ENCODE peak calls at places on chromosomes 3 and 15, in ten cellular contexts. C is activated T-cell treated with anti-CD3 and anti-CD28 coated beads, Interleukin-2, amount 50 U/mL, for 72 hours; N is GM13977; R is fibroblast of mammary gland; S is AG08396; A is memory B cell; G is colonic mucosa; V is astrocyte of the spinal cord; J is GM10248; T is transverse colon. F is an unnamed sample.

GRCh38 chr3:187747506-187747905 is 2.2 kb upstream of the BCL6 start:
- DNase-seq in J (no peak), G (no peak), R (no peak), V (no peak), C (no peak), A (no peak), T (no peak), S (no peak), N (no peak), F (no peak)

GRCh38 chr15:64854526-64854925 is 12.8 kb downstream of the PLEKHO2 start:
- DNase-seq in R (no peak), G (no peak), T (no peak), N (no peak), S (no peak), C (no peak), J (no peak), V (no peak), A (no peak), F (no peak)

GRCh38 chr3:207973-208372 is 11.4 kb downstream of the CHL1 start:
- DNase-seq in S (no peak), V (no peak), R (no peak), G (no peak), T (no peak), C (no peak), J (no peak), N (no peak), A (no peak), F (no peak)

GRCh38 chr3:74850381-74850780 is 235.9 kb upstream of the CNTN3 start:
- DNase-seq in T (no peak), A (no peak), N (no peak), J (no peak), G (no peak), V (no peak), C (no peak), R (no peak), S (no peak), F (no peak)

GRCh38 chr3:47605646-47606045 is 27.0 kb upstream of the CSPG5 start:
- DNase-seq in V (peak; percentile 63), S (no peak), C (no peak), A (no peak), T (no peak), G (peak; percentile 18), N (no peak), R (peak; percentile 32), J (no peak), F (no peak)

GRCh38 chr3:108406661-108407206 is 103.7 kb downstream of the MYH15 start:
- DNase-seq in T (peak; percentile 60), J (peak; percentile 57), C (peak; percentile 26), A (no peak), V (peak; percentile 67), N (peak; percentile 73), G (peak; percentile 84), S (peak; percentile 25), R (peak; percentile 82), F (peak; percentile 76)

GRCh38 chr3:105473521-105474223 is 107.0 kb downstream of the ALCAM start:
- DNase-seq in S (peak; percentile 46), R (peak; percentile 69), C (no peak), N (no peak), J (no peak), T (no peak), A (no peak), V (peak; percentile 92), G (no peak), F (no peak)

GRCh38 chr15:81184188-81184587 is 12.5 kb upstream of the IL16 start:
- DNase-seq in J (no peak), T (no peak), N (no peak), R (peak; percentile 90), G (no peak), V (no peak), A (no peak), S (peak; percentile 44), C (no peak), F (no peak)

GRCh38 chr3:115148142-115148790 is 1.2 kb upstream of the ZBTB20 start:
- DNase-seq in J (no peak), N (no peak), T (no peak), R (peak; percentile 14), S (no peak), C (no peak), V (peak; percentile 32), A (no peak), G (no peak), F (no peak)

GRCh38 chr15:36644156-36644896 is 64.9 kb downstream of the CDIN1 start:
- DNase-seq in J (no peak), T (no peak), R (no peak), G (no peak), S (no peak), A (no peak), N (no peak), C (no peak), V (no peak), F (no peak)

GRCh38 chr3:4355401-4356224 is 52.4 kb downstream of the SETMAR start:
- DNase-seq in J (no peak), G (no peak), N (no peak), V (no peak), S (no peak), T (no peak), C (no peak), A (no peak), R (no peak), F (no peak)

GRCh38 chr3:124483915-124484470 is 246.3 kb upstream of the UMPS start:
- DNase-seq in N (no peak), C (no peak), G (no peak), S (no peak), R (peak; percentile 2), A (no peak), T (no peak), J (no peak), V (no peak), F (no peak)

GRCh38 chr15:36742696-36743095 is 163.3 kb downstream of the CDIN1 start:
- DNase-seq in V (no peak), J (no peak), G (no peak), T (no peak), R (no peak), S (no peak), A (no peak), C (no peak), N (no peak), F (no peak)

F was measured in MM.1S.